ENCODE peak calls at places on chromosomes 12 and 14, in seven cellular contexts. M is HepG2, I is HL-60, R is Panc1, K is A549, H is K562, G is GM12878. A is an unnamed sample.

GRCh38 chr14:21069388-21070082 is 569 bp upstream of the ARHGEF40 start:
- DNase-seq in M (peak), I (peak), R (no peak), K (no peak), H (no peak), G (no peak), A (peak)

GRCh38 chr12:6092784-6093722 is 31.4 kb downstream of the VWF start:
- DNase-seq in M (no peak), I (no peak), R (peak), K (peak), H (no peak), G (no peak), A (no peak)

GRCh38 chr12:5033883-5034282 is 9.8 kb upstream of the KCNA5 start:
- DNase-seq in M (no peak), I (no peak), R (no peak), K (no peak), H (no peak), G (no peak), A (no peak)

GRCh38 chr12:5043589-5044419 is at the start of gene KCNA5:
- DNase-seq in M (no peak), I (no peak), R (no peak), K (no peak), H (peak), G (no peak), A (peak)

GRCh38 chr12:58801986-58802385 is 118.3 kb downstream of the LRIG3 start:
- DNase-seq in M (no peak), I (no peak), R (no peak), K (no peak), H (no peak), G (no peak), A (no peak)

GRCh38 chr12:5083955-5084849 is 40.5 kb downstream of the KCNA5 start:
- DNase-seq in M (peak), I (peak), R (peak), K (peak), H (peak), G (peak), A (peak)

GRCh38 chr12:112796067-112796466 is 4.5 kb downstream of the RPH3A start:
- DNase-seq in M (no peak), I (no peak), R (no peak), K (peak), H (no peak), G (no peak), A (peak)

GRCh38 chr12:57181072-57181471 is 33.7 kb upstream of the LRP1-AS start:
- DNase-seq in M (no peak), I (no peak), R (no peak), K (no peak), H (no peak), G (no peak), A (no peak)

GRCh38 chr12:12590961-12591360 is 20.7 kb upstream of the CREBL2 start:
- DNase-seq in M (no peak), I (no peak), R (no peak), K (no peak), H (no peak), G (no peak), A (no peak)

GRCh38 chr12:34186492-34186891 is 164.2 kb downstream of the ALG10 start:
- DNase-seq in M (no peak), I (no peak), R (no peak), K (no peak), H (no peak), G (no peak), A (no peak)

GRCh38 chr12:66964629-66965028 is 285.8 kb upstream of the GRIP1 start:
- DNase-seq in M (no peak), I (no peak), R (no peak), K (no peak), H (no peak), G (no peak), A (no peak)

GRCh38 chr12:119168721-119169120 is 10.0 kb upstream of the HSPB8 start:
- DNase-seq in M (no peak), I (no peak), R (no peak), K (no peak), H (no peak), G (no peak), A (no peak)

GRCh38 chr12:62166525-62166924 is 93.7 kb upstream of the USP15 start:
- DNase-seq in M (no peak), I (no peak), R (no peak), K (no peak), H (no peak), G (no peak), A (no peak)

GRCh38 chr12:14913381-14913781 is 25.0 kb downstream of the ERP27 start:
- DNase-seq in M (no peak), I (no peak), R (no peak), K (no peak), H (no peak), G (no peak), A (no peak)

GRCh38 chr12:107568718-107569117 is 116.9 kb upstream of the PWP1 start:
- DNase-seq in M (no peak), I (no peak), R (no peak), K (no peak), H (no peak), G (no peak), A (no peak)

GRCh38 chr12:6076340-6076739 is 48.1 kb downstream of the VWF start:
- DNase-seq in M (no peak), I (no peak), R (no peak), K (no peak), H (no peak), G (no peak), A (no peak)

GRCh38 chr12:109147954-109148353 is 31.6 kb downstream of the ACACB start:
- DNase-seq in M (no peak), I (no peak), R (no peak), K (no peak), H (no peak), G (no peak), A (no peak)

GRCh38 chr14:52919971-52920370 is 30.9 kb downstream of the FERMT2 start:
- DNase-seq in M (no peak), I (no peak), R (no peak), K (no peak), H (no peak), G (no peak), A (no peak)

GRCh38 chr12:113591480-113591971 is 119.9 kb upstream of the LHX5 start:
- DNase-seq in M (no peak), I (peak), R (no peak), K (no peak), H (peak), G (no peak), A (peak)

GRCh38 chr14:99191663-99192621 is 80.1 kb downstream of the BCL11B start:
- DNase-seq in M (no peak), I (no peak), R (no peak), K (no peak), H (no peak), G (no peak), A (no peak)

GRCh38 chr12:69392146-69392928 is 32.8 kb downstream of the YEATS4 start:
- DNase-seq in M (no peak), I (no peak), R (no peak), K (no peak), H (no peak), G (no peak), A (no peak)

GRCh38 chr12:98354520-98354919 is 160.9 kb upstream of the TMPO start:
- DNase-seq in M (no peak), I (no peak), R (no peak), K (no peak), H (no peak), G (no peak), A (no peak)

GRCh38 chr12:98352835-98353234 is 162.6 kb upstream of the TMPO start:
- DNase-seq in M (no peak), I (no peak), R (no peak), K (peak), H (no peak), G (no peak), A (no peak)

GRCh38 chr12:98355322-98355721 is 160.1 kb upstream of the TMPO start:
- DNase-seq in M (no peak), I (no peak), R (no peak), K (peak), H (no peak), G (no peak), A (no peak)

GRCh38 chr12:98351089-98351488 is 164.3 kb upstream of the TMPO start:
- DNase-seq in M (no peak), I (no peak), R (no peak), K (no peak), H (no peak), G (no peak), A (no peak)

DNA sequence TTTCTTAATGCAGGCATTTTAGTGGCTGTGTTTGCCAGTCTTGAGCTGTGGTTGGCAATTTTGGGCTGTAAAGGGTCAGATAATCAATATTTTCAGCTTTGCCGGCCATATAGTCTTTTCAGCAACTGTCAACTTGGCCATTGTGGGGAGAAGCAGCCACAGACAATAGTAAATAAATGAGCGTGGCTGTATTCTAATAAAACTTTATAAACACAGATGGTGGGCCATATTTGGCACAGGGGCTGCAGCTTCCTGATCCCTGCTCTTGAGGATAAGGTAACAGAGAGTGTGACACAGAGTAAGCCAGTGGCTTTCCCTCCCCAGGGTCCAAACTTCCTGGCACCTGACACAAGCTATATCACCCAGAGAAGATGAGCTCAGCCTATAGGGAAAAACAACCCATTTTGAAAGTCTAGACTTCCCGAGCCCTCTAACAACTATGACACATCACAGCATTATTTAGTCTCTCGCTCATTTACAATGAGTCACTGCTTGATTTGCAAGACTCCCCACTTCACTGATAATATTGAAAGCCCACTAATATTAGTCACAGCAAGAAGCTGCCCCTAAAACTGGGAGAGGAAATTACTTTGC is 163.1 kb upstream of the TMPO start:
- DNase-seq in M (peak), I (no peak), R (no peak), K (peak), H (no peak), G (no peak), A (no peak)
- TF ChIP-seq REST in M (no peak), I (no peak), R (no peak), K (no peak), H (no peak), G (no peak), A (no peak)

DNA sequence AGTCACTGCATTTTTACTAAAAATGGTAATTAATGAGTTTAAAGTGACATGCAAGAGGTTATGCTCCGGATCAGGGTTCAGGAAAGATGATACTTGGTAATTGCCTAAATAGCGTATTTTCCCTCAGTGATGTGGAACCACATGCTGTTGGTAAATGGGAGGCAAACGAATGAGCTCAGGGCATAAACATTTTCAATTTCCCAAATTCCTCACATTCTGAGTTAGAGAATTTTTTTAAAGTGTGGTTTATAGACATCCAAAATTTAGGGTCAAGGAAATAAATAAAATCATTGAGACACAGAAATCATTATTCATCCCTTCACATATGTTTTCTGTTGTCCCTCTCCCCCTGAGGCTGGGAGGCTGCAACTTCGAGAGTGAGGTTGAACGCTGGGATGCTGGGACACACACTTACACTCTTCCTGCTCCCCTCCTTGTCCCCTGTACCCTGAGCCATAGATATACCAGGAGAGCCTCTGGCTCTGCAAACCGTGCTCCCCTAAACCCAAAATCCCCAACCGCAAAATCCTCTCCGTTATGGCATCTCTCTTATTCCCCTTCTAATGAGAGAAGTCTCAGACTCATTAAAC is 21.6 kb upstream of the ADGRD1 start:
- DNase-seq in M (no peak), I (no peak), R (no peak), K (no peak), H (no peak), G (no peak), A (no peak)
- TF ChIP-seq REST in M (no peak), I (no peak), R (no peak), K (no peak), H (no peak), G (no peak), A (no peak)

GRCh38 chr12:130838284-130838950 is 633 bp downstream of the STX2 start:
- DNase-seq in M (peak), I (no peak), R (no peak), K (peak), H (peak), G (no peak), A (peak)
- TF ChIP-seq REST in M (no peak), I (no peak), R (no peak), K (no peak), H (no peak), G (no peak), A (no peak)

DNA sequence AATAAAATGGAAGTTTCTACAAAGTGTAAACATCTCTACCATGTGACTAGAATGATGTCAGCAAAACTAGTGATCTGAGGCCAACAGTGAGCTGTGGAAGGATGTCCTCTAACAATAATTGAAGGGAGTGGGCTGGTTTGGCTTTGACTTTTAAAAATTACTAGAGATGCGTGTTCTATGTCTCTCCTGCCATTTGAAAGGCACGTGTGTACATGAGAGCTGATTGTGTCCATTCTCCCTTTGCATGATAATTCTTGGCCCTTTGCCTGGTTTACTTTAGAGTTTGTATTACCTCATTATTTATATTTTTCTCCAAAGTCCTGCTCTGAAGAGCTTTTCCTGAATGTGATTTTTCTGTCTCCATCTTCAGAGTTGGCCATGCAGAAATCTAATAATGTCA is 154.1 kb upstream of the PDE3A start:
- DNase-seq in M (no peak), I (no peak), R (no peak), K (no peak), H (no peak), G (no peak), A (no peak)
- TF ChIP-seq REST in M (no peak), I (no peak), R (no peak), K (no peak), H (no peak), G (no peak), A (no peak)

DNA sequence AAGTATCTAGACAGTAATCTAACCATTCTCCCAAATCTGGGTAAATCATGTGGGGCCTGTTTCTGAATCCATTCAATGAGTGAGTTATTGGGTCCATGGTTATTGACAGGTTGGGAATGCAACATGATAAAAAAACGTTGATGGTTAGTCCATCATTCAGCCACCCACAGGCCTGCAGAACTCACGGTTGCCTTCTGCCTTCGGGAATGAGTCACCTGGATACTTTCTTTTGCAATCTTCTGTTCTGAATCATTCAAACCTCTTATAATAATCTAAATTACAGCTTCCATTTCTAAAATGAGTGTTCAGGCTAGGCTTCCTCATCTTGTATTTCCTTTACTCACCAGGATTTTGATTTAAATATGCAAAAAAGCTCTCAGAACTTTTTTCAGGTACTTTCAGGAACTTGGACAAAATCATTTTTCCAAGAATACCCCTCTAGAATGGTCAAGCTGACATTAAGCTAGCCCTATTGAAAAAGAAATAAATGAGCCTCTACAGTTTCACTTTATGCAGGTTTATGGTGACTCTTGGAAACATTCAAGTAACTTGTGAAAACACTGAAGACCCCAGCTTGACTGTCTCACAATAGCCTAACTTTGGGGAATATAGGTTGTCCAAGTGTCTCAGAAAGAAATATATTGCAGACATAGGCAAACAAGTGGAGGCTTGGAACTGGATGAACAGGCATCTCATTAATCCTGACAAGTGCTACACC is 94.4 kb downstream of the KCNK10 start:
- DNase-seq in M (no peak), I (no peak), R (no peak), K (no peak), H (no peak), G (no peak), A (no peak)
- TF ChIP-seq REST in M (no peak), I (no peak), R (no peak), K (no peak), H (no peak), G (no peak), A (no peak)

A was measured in GM23338.